ENCODE peak calls at places on chromosomes 7 and 10, in nine cellular contexts. One of them, this sample, is unnamed.

GRCh38 chr7:151374139-151374538 is 32.5 kb downstream of the NUB1 start:
- DNase-seq in psoas muscle: peak; percentile 45
- DNase-seq in hepatocyte: no peak
- DNase-seq in brain microvascular endothelial cell: no peak
- DNase-seq in OCI-LY7: no peak
- DNase-seq in lower lobe of right lung: no peak
- DNase-seq in GM20000: no peak
- DNase-seq in foreskin fibroblast: no peak
- DNase-seq in fibroblast of lung: no peak
- DNase-seq in this sample: no peak

GRCh38 chr10:7649673-7650330 is 17.0 kb downstream of the ITIH5 start:
- DNase-seq in foreskin fibroblast: no peak
- DNase-seq in brain microvascular endothelial cell: no peak
- DNase-seq in GM20000: no peak
- DNase-seq in fibroblast of lung: no peak
- DNase-seq in psoas muscle: no peak
- DNase-seq in hepatocyte: no peak
- DNase-seq in lower lobe of right lung: no peak
- DNase-seq in OCI-LY7: no peak
- DNase-seq in this sample: no peak

GRCh38 chr10:34184901-34185386 is 630.2 kb downstream of the PARD3 start:
- DNase-seq in psoas muscle: no peak
- DNase-seq in OCI-LY7: no peak
- DNase-seq in hepatocyte: no peak
- DNase-seq in GM20000: no peak
- DNase-seq in fibroblast of lung: no peak
- DNase-seq in lower lobe of right lung: no peak
- DNase-seq in foreskin fibroblast: no peak
- DNase-seq in brain microvascular endothelial cell: no peak
- DNase-seq in this sample: no peak

GRCh38 chr7:123604739-123605138 is 3.1 kb downstream of the ASB15 start:
- DNase-seq in fibroblast of lung: no peak
- DNase-seq in psoas muscle: no peak
- DNase-seq in GM20000: no peak
- DNase-seq in hepatocyte: no peak
- DNase-seq in OCI-LY7: no peak
- DNase-seq in foreskin fibroblast: no peak
- DNase-seq in brain microvascular endothelial cell: no peak
- DNase-seq in lower lobe of right lung: no peak
- DNase-seq in this sample: no peak

GRCh38 chr7:128932862-128933821 is 4.6 kb upstream of the IRF5 start:
- DNase-seq in GM20000: peak; percentile 75
- DNase-seq in foreskin fibroblast: no peak
- DNase-seq in psoas muscle: peak; percentile 45
- DNase-seq in lower lobe of right lung: no peak
- DNase-seq in hepatocyte: no peak
- DNase-seq in fibroblast of lung: no peak
- DNase-seq in brain microvascular endothelial cell: no peak
- DNase-seq in OCI-LY7: peak; percentile 35
- DNase-seq in this sample: no peak

GRCh38 chr7:155375337-155376277 is 77.9 kb downstream of the INSIG1 start:
- DNase-seq in hepatocyte: no peak
- DNase-seq in fibroblast of lung: no peak
- DNase-seq in psoas muscle: no peak
- DNase-seq in GM20000: no peak
- DNase-seq in brain microvascular endothelial cell: no peak
- DNase-seq in foreskin fibroblast: no peak
- DNase-seq in OCI-LY7: no peak
- DNase-seq in lower lobe of right lung: no peak
- DNase-seq in this sample: no peak

GRCh38 chr10:75935650-75936400 is 504.4 kb downstream of the LRMDA start:
- DNase-seq in foreskin fibroblast: no peak
- DNase-seq in psoas muscle: no peak
- DNase-seq in lower lobe of right lung: no peak
- DNase-seq in GM20000: no peak
- DNase-seq in hepatocyte: no peak
- DNase-seq in OCI-LY7: no peak
- DNase-seq in brain microvascular endothelial cell: no peak
- DNase-seq in fibroblast of lung: no peak
- DNase-seq in this sample: no peak

GRCh38 chr10:96529634-96530279 is 16.0 kb upstream of the TLL2 start:
- DNase-seq in lower lobe of right lung: no peak
- DNase-seq in hepatocyte: no peak
- DNase-seq in GM20000: no peak
- DNase-seq in OCI-LY7: no peak
- DNase-seq in psoas muscle: no peak
- DNase-seq in foreskin fibroblast: no peak
- DNase-seq in fibroblast of lung: no peak
- DNase-seq in brain microvascular endothelial cell: no peak
- DNase-seq in this sample: no peak

GRCh38 chr7:3245077-3245476 is 56.0 kb upstream of the SDK1 start:
- DNase-seq in foreskin fibroblast: no peak
- DNase-seq in hepatocyte: no peak
- DNase-seq in psoas muscle: no peak
- DNase-seq in lower lobe of right lung: no peak
- DNase-seq in fibroblast of lung: peak; percentile 43
- DNase-seq in GM20000: no peak
- DNase-seq in OCI-LY7: no peak
- DNase-seq in brain microvascular endothelial cell: no peak
- DNase-seq in this sample: no peak

GRCh38 chr10:6204063-6204340 is 1.3 kb downstream of the PFKFB3 start:
- DNase-seq in foreskin fibroblast: no peak
- DNase-seq in hepatocyte: no peak
- DNase-seq in brain microvascular endothelial cell: no peak
- DNase-seq in fibroblast of lung: peak; percentile 38
- DNase-seq in OCI-LY7: peak; percentile 52
- DNase-seq in GM20000: peak; percentile 68
- DNase-seq in psoas muscle: peak; percentile 71
- DNase-seq in lower lobe of right lung: peak; percentile 80
- DNase-seq in this sample: peak; percentile 62

GRCh38 chr10:62157601-62158000 is 111.0 kb downstream of the RTKN2 start:
- DNase-seq in fibroblast of lung: no peak
- DNase-seq in GM20000: no peak
- DNase-seq in brain microvascular endothelial cell: no peak
- DNase-seq in hepatocyte: no peak
- DNase-seq in psoas muscle: no peak
- DNase-seq in foreskin fibroblast: no peak
- DNase-seq in lower lobe of right lung: no peak
- DNase-seq in OCI-LY7: no peak
- DNase-seq in this sample: no peak

GRCh38 chr10:572696-573095 is 116.8 kb downstream of the DIP2C start:
- DNase-seq in lower lobe of right lung: no peak
- DNase-seq in fibroblast of lung: no peak
- DNase-seq in hepatocyte: no peak
- DNase-seq in brain microvascular endothelial cell: no peak
- DNase-seq in psoas muscle: no peak
- DNase-seq in GM20000: no peak
- DNase-seq in OCI-LY7: no peak
- DNase-seq in foreskin fibroblast: no peak
- DNase-seq in this sample: no peak

GRCh38 chr10:63457576-63457975 is 8.2 kb downstream of the JMJD1C start:
- DNase-seq in psoas muscle: no peak
- DNase-seq in fibroblast of lung: no peak
- DNase-seq in OCI-LY7: no peak
- DNase-seq in hepatocyte: no peak
- DNase-seq in GM20000: no peak
- DNase-seq in lower lobe of right lung: no peak
- DNase-seq in brain microvascular endothelial cell: no peak
- DNase-seq in foreskin fibroblast: no peak
- DNase-seq in this sample: no peak

GRCh38 chr10:84818956-84819355 is 490.6 kb downstream of the CCSER2 start:
- DNase-seq in hepatocyte: no peak
- DNase-seq in lower lobe of right lung: no peak
- DNase-seq in foreskin fibroblast: no peak
- DNase-seq in brain microvascular endothelial cell: no peak
- DNase-seq in OCI-LY7: no peak
- DNase-seq in psoas muscle: no peak
- DNase-seq in GM20000: no peak
- DNase-seq in fibroblast of lung: no peak
- DNase-seq in this sample: no peak

GRCh38 chr7:82655965-82656364 is 212.4 kb upstream of the CACNA2D1 start:
- DNase-seq in psoas muscle: no peak
- DNase-seq in hepatocyte: no peak
- DNase-seq in brain microvascular endothelial cell: no peak
- DNase-seq in OCI-LY7: no peak
- DNase-seq in GM20000: no peak
- DNase-seq in lower lobe of right lung: no peak
- DNase-seq in foreskin fibroblast: no peak
- DNase-seq in fibroblast of lung: peak; percentile 58
- DNase-seq in this sample: no peak

GRCh38 chr7:158827411-158828342 is 1.6 kb downstream of the ESYT2 start:
- DNase-seq in GM20000: peak; percentile 45
- DNase-seq in OCI-LY7: peak; percentile 23
- DNase-seq in foreskin fibroblast: no peak
- DNase-seq in fibroblast of lung: peak; percentile 40
- DNase-seq in psoas muscle: no peak
- DNase-seq in hepatocyte: peak; percentile 36
- DNase-seq in lower lobe of right lung: no peak
- DNase-seq in brain microvascular endothelial cell: no peak
- DNase-seq in this sample: no peak

DNA sequence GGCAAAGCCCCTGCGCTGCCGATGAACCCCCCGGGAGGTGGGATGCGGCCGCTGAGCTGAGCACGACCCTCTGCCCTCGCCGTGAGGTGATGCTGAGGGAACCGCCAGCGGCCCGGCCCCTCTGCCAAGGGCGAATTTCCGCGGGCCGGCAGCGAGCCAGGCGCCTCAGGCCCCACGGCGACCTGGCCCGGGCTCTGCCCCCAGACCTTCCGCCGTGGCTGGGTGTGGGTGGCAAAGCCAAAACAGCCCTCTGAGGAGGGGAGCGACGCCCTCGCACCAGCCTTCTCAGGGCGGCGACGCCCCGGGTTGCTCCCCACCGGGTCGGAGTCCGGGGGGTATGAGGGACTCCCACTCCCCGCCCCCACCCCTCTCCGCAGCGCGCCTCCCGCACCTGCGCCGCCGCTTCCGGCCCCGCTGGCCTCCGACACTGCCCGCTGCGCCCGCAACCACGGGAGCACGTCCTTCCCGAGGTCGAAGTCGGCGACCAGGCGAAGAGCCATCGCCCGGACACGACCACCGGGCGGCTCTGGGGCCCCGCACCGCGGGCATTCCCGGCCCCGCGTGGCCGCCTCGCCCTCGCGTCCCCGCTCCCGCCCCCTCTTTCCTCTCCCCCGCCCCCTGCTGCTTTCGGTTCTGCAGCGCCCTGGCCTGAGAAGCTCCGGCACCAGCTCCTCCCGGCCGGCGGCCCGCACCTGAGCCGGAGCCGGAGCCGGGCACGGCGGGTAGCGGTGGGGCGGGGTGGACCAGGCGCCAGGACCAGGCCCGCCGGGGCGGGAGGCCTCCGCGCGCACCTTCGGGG is at the start of gene GSAP:
- DNase-seq in lower lobe of right lung: peak; percentile 86
- DNase-seq in OCI-LY7: no peak
- DNase-seq in fibroblast of lung: peak; percentile 36
- DNase-seq in brain microvascular endothelial cell: no peak
- DNase-seq in foreskin fibroblast: no peak
- DNase-seq in psoas muscle: peak; percentile 76
- DNase-seq in GM20000: peak; percentile 91
- DNase-seq in hepatocyte: peak; percentile 76
- DNase-seq in this sample: peak; percentile 30
- TF ChIP-seq CTCF in lower lobe of right lung: no peak
- TF ChIP-seq CTCF in OCI-LY7: no peak
- TF ChIP-seq CTCF in fibroblast of lung: no peak
- TF ChIP-seq CTCF in brain microvascular endothelial cell: no peak
- TF ChIP-seq CTCF in foreskin fibroblast: no peak
- TF ChIP-seq CTCF in psoas muscle: no peak
- TF ChIP-seq CTCF in GM20000: no peak
- TF ChIP-seq CTCF in hepatocyte: peak; percentile 13
- TF ChIP-seq CTCF in this sample: no peak

GRCh38 chr7:90596745-90597526 is 815 bp downstream of the CDK14 start:
- DNase-seq in hepatocyte: peak; percentile 40
- DNase-seq in fibroblast of lung: peak; percentile 66
- DNase-seq in foreskin fibroblast: no peak
- DNase-seq in psoas muscle: no peak
- DNase-seq in GM20000: peak; percentile 64
- DNase-seq in lower lobe of right lung: no peak
- DNase-seq in OCI-LY7: no peak
- DNase-seq in brain microvascular endothelial cell: peak; percentile 44
- DNase-seq in this sample: no peak
- TF ChIP-seq CTCF in hepatocyte: no peak
- TF ChIP-seq CTCF in fibroblast of lung: no peak
- TF ChIP-seq CTCF in foreskin fibroblast: no peak
- TF ChIP-seq CTCF in psoas muscle: no peak
- TF ChIP-seq CTCF in GM20000: no peak
- TF ChIP-seq CTCF in lower lobe of right lung: no peak
- TF ChIP-seq CTCF in OCI-LY7: no peak
- TF ChIP-seq CTCF in brain microvascular endothelial cell: no peak
- TF ChIP-seq CTCF in this sample: no peak

GRCh38 chr10:118776960-118777359 is 22.2 kb upstream of the CACUL1 start:
- DNase-seq in foreskin fibroblast: no peak
- DNase-seq in fibroblast of lung: no peak
- DNase-seq in GM20000: no peak
- DNase-seq in lower lobe of right lung: no peak
- DNase-seq in OCI-LY7: no peak
- DNase-seq in brain microvascular endothelial cell: no peak
- DNase-seq in hepatocyte: no peak
- DNase-seq in psoas muscle: no peak
- DNase-seq in this sample: peak; percentile 7

GRCh38 chr10:118778727-118779126 is 24.0 kb upstream of the CACUL1 start:
- DNase-seq in brain microvascular endothelial cell: no peak
- DNase-seq in GM20000: no peak
- DNase-seq in foreskin fibroblast: no peak
- DNase-seq in fibroblast of lung: no peak
- DNase-seq in OCI-LY7: no peak
- DNase-seq in lower lobe of right lung: no peak
- DNase-seq in psoas muscle: no peak
- DNase-seq in hepatocyte: no peak
- DNase-seq in this sample: no peak

GRCh38 chr10:118773041-118773440 is 18.3 kb upstream of the CACUL1 start:
- DNase-seq in lower lobe of right lung: no peak
- DNase-seq in GM20000: no peak
- DNase-seq in brain microvascular endothelial cell: no peak
- DNase-seq in fibroblast of lung: no peak
- DNase-seq in foreskin fibroblast: no peak
- DNase-seq in OCI-LY7: no peak
- DNase-seq in hepatocyte: no peak
- DNase-seq in psoas muscle: no peak
- DNase-seq in this sample: no peak

GRCh38 chr10:118776033-118776432 is 21.3 kb upstream of the CACUL1 start:
- DNase-seq in fibroblast of lung: no peak
- DNase-seq in hepatocyte: no peak
- DNase-seq in psoas muscle: no peak
- DNase-seq in foreskin fibroblast: no peak
- DNase-seq in lower lobe of right lung: no peak
- DNase-seq in brain microvascular endothelial cell: no peak
- DNase-seq in OCI-LY7: no peak
- DNase-seq in GM20000: no peak
- DNase-seq in this sample: no peak

GRCh38 chr10:118775478-118775877 is 20.7 kb upstream of the CACUL1 start:
- DNase-seq in lower lobe of right lung: no peak
- DNase-seq in psoas muscle: no peak
- DNase-seq in hepatocyte: no peak
- DNase-seq in OCI-LY7: no peak
- DNase-seq in foreskin fibroblast: no peak
- DNase-seq in GM20000: no peak
- DNase-seq in brain microvascular endothelial cell: no peak
- DNase-seq in fibroblast of lung: no peak
- DNase-seq in this sample: no peak
- TF ChIP-seq CTCF in lower lobe of right lung: peak; percentile 14
- TF ChIP-seq CTCF in psoas muscle: no peak
- TF ChIP-seq CTCF in hepatocyte: no peak
- TF ChIP-seq CTCF in OCI-LY7: no peak
- TF ChIP-seq CTCF in foreskin fibroblast: no peak
- TF ChIP-seq CTCF in GM20000: no peak
- TF ChIP-seq CTCF in brain microvascular endothelial cell: no peak
- TF ChIP-seq CTCF in fibroblast of lung: peak; percentile 6
- TF ChIP-seq CTCF in this sample: no peak

GRCh38 chr7:29764227-29764626 is 42.1 kb upstream of the WIPF3 start:
- DNase-seq in foreskin fibroblast: no peak
- DNase-seq in fibroblast of lung: no peak
- DNase-seq in OCI-LY7: no peak
- DNase-seq in GM20000: no peak
- DNase-seq in psoas muscle: no peak
- DNase-seq in hepatocyte: no peak
- DNase-seq in lower lobe of right lung: no peak
- DNase-seq in brain microvascular endothelial cell: no peak
- DNase-seq in this sample: no peak
- TF ChIP-seq CTCF in foreskin fibroblast: no peak
- TF ChIP-seq CTCF in fibroblast of lung: no peak
- TF ChIP-seq CTCF in OCI-LY7: peak; percentile 17
- TF ChIP-seq CTCF in GM20000: no peak
- TF ChIP-seq CTCF in psoas muscle: peak; percentile 20
- TF ChIP-seq CTCF in hepatocyte: no peak
- TF ChIP-seq CTCF in lower lobe of right lung: no peak
- TF ChIP-seq CTCF in brain microvascular endothelial cell: peak; percentile 23
- TF ChIP-seq CTCF in this sample: no peak

This sample was measured in mesothelial cell of epicardium.